ENCODE peak calls at places on chromosomes 7 and 10, in seven cellular contexts. H, E, U, W, A, P and L are unnamed samples.
A peak's percentile ranks its signal among the peaks of the same experiment; 100 is the strongest.

GRCh38 chr7:16098585-16099179 is 322.7 kb downstream of the CRPPA start:
- DNase-seq in P (no peak), W (no peak), U (no peak), A (no peak), E (no peak), H (no peak), L (peak; percentile 14)

GRCh38 chr7:103851357-103851756 is 138.1 kb downstream of the RELN start:
- DNase-seq in H (peak; percentile 4), E (no peak), W (no peak), P (no peak), U (no peak), A (no peak), L (no peak)

GRCh38 chr10:3774814-3775670 is 10.0 kb downstream of the KLF6 start:
- DNase-seq in P (peak; percentile 52), U (no peak), A (no peak), H (peak; percentile 85), W (no peak), E (no peak), L (peak; percentile 51)

GRCh38 chr7:151704969-151705743 is 171.8 kb downstream of the PRKAG2 start:
- DNase-seq in P (no peak), U (no peak), E (no peak), A (no peak), H (no peak), W (no peak), L (no peak)

GRCh38 chr10:87538092-87538795 is 33.6 kb downstream of the MINPP1 start:
- DNase-seq in H (no peak), A (no peak), P (no peak), E (no peak), U (no peak), W (no peak), L (no peak)

GRCh38 chr7:5423272-5423843 is at the start of gene TNRC18:
- DNase-seq in U (no peak), E (no peak), H (no peak), W (no peak), A (peak; percentile 72), P (peak; percentile 67), L (peak; percentile 53)

GRCh38 chr7:21408481-21408820 is 19.4 kb upstream of the SP4 start:
- DNase-seq in U (no peak), W (no peak), H (no peak), A (no peak), E (no peak), P (no peak), L (no peak)

GRCh38 chr10:71081912-71082311 is 130.5 kb upstream of the UNC5B start:
- DNase-seq in P (peak; percentile 7), E (no peak), U (no peak), A (no peak), H (no peak), W (no peak), L (no peak)

GRCh38 chr7:108650487-108650886 is 80.8 kb downstream of the DNAJB9 start:
- DNase-seq in A (no peak), E (no peak), W (no peak), P (no peak), U (no peak), H (peak; percentile 9), L (no peak)

GRCh38 chr10:77328272-77328816 is 309.3 kb downstream of the KCNMA1 start:
- DNase-seq in W (peak; percentile 6), E (no peak), P (peak; percentile 60), A (no peak), U (no peak), H (no peak), L (peak; percentile 34)